ENCODE peak calls at places on chromosomes 13 and 19, in four cellular contexts. H is ascending aorta, J is thyroid gland, X is psoas muscle. P is an unnamed sample.

GRCh38 chr19:44764975-44765948 is 12.4 kb upstream of the CBLC start:
- DNase-seq in X (no peak), H (no peak), J (no peak), P (no peak)

GRCh38 chr13:44652223-44652622 is 76.1 kb upstream of the TSC22D1 start:
- DNase-seq in H (no peak), J (no peak), X (no peak), P (no peak)

GRCh38 chr19:46907880-46908279 is 47.1 kb downstream of the ARHGAP35 start:
- DNase-seq in X (no peak), J (peak; percentile 29), H (no peak), P (no peak)

GRCh38 chr19:56671613-56671994 is at the start of gene ZNF835:
- DNase-seq in H (peak; percentile 94), J (peak; percentile 93), X (peak; percentile 95), P (peak; percentile 84)

GRCh38 chr19:11453468-11454341 is 18.3 kb downstream of the PRKCSH start:
- DNase-seq in X (no peak), H (no peak), J (no peak), P (no peak)

GRCh38 chr13:77298403-77298802 is 28.5 kb downstream of the MYCBP2 start:
- DNase-seq in J (no peak), X (no peak), H (no peak), P (no peak)

GRCh38 chr13:33763021-33763420 is 54.9 kb upstream of the RFC3 start:
- DNase-seq in J (no peak), H (no peak), X (no peak), P (no peak)

GRCh38 chr19:54420383-54421168 is 5.3 kb downstream of the TTYH1 start:
- DNase-seq in H (no peak), X (no peak), J (no peak), P (peak; percentile 82)

GRCh38 chr13:102233566-102234208 is 168.2 kb downstream of the FGF14 start:
- DNase-seq in H (no peak), X (no peak), J (no peak), P (no peak)

GRCh38 chr13:73220966-73221720 is 162.3 kb downstream of the KLF5 start:
- DNase-seq in J (no peak), H (no peak), X (no peak), P (no peak)

GRCh38 chr13:24672141-24673132 is 7.8 kb upstream of the ATP12A start:
- DNase-seq in J (no peak), X (no peak), H (no peak), P (no peak)

GRCh38 chr13:48776396-48776795 is 122.7 kb downstream of the CYSLTR2 start:
- DNase-seq in H (no peak), J (no peak), X (no peak), P (no peak)

GRCh38 chr19:49852631-49853126 is 1.7 kb downstream of the PTOV1 start:
- DNase-seq in X (no peak), H (no peak), J (no peak), P (no peak)

GRCh38 chr13:23430664-23431063 is 2.8 kb downstream of the SACS start:
- DNase-seq in J (no peak), H (no peak), X (no peak), P (no peak)

GRCh38 chr19:633786-634639 is 676 bp upstream of the POLRMT start:
- DNase-seq in J (no peak), H (no peak), X (no peak), P (no peak)

DNA sequence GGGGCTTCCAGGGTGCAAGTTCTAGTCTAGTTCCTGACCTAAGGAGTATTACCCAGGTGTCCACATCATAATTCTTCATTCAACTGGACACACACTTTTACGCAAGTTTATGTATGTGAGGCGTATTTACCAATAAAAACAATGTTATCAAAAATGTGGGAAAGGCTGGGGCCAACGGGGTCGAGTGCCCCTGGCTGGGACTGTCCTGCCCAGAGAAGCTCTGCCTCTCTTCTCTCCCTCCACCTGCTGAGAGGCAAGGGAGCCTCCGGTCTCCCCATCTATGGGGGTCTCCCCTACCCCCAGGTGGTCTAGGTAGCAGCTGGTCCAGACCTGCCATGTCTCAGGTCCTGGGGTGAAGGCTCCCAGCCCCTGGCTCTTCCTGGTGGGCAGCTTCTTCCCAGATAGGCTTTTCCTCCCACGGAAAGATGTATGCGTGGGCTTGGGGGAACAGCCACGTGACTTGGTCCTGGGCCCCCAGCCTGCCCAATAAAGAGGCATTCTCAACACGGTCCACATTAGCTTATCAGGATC is 132.4 kb downstream of the USP12 start:
- DNase-seq in X (no peak), H (no peak), J (no peak), P (no peak)
- H3K27ac ChIP-seq in X (no peak overlapping the region), H (no peak overlapping the region), J (no peak overlapping the region), P (no peak overlapping the region)

GRCh38 chr13:47671762-47672161 is 329.3 kb downstream of the SUCLA2 start:
- DNase-seq in X (no peak), J (no peak), H (no peak), P (no peak)
- H3K27ac ChIP-seq in X (peak overlapping the region; percentile 56), J (no peak overlapping the region), H (no peak overlapping the region), P (no peak overlapping the region)

DNA sequence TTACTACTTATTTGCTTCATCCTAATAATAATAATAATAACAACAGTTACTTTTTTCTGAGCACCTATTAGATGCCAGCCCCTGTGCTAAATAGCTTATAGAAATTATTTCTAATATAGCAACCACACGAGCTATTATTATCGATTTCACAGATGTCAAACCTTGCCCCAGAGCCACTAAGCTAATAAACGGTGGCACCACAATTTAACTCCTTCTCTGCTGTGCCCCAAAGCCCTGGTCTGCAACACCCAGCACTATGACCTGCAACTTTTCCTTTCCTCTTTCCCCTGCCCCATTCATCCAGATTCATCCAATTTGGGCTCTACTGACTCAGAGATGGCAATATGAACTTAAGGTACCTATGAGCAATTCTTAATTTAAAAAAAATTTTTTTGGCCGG is 6.4 kb downstream of the RFX2 start:
- DNase-seq in H (no peak), J (no peak), X (no peak), P (no peak)
- H3K27ac ChIP-seq in H (peak overlapping the region; percentile 83), J (peak overlapping the region; percentile 56), X (peak overlapping the region; percentile 9), P (peak overlapping the region; percentile 53)

DNA sequence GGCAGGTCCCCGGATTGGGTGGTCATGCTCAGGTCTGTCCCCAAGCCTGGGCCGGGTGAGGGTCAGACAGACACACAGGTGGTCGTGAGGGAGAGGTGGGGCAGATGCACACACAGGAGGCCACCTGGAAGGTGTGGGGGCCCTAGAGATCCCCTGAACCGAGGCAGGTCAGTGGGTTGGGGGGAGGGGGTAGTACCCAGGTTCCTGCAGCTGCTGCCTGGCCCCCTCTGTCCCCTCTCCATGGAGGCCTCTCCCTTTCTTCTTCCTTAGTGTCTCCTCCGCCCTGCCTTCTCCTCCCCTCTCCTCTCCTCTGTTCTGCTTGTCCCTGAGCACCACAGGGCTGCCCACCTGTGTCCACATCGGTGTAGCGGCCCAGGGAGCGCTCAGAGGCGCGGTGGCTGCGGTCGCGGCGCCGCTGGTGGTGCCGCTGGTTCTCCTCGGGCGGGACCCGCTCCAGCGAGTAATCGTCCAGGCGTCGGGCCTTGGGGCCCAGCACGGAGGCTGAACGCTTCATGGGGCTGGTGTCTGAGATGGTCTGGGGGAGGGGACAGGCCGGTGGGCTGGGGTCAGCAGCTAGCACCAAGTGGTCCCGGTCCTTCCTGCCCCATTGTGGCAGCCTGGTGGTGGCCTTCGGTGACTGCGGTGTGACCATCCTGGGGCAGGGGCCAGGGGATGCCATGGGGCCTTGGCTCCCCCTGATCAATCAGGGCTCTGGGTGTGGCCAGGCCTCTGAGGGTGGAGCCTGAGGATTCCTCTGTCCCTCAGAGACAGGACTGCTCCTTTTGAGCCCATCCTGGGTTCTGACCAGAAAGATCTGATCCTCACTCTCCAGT is 59.0 kb downstream of the IER2 start:
- DNase-seq in H (no peak), J (no peak), X (no peak), P (no peak)
- H3K27ac ChIP-seq in H (no peak overlapping the region), J (no peak overlapping the region), X (no peak overlapping the region), P (no peak overlapping the region)

DNA sequence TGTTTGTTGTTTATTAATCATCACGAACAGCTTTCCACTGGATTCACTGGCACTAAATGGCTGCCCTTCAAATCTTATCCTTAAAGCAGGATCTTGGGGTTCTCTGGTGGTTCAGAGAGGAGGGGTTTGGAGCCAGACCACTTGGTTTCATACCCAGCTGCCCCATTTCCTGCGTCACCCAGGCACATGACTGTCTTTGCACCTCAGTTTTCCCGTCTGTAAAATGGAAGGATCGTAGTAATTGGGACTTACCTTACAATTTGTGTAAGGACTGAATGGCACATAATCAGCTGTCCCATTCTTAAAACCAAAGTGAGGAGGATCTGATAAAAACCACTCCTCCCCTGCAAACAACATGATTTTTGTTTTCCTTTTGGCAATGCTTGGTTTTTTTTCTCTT is 318.3 kb downstream of the ZNF536 start:
- DNase-seq in H (no peak), X (no peak), J (no peak), P (no peak)
- H3K27ac ChIP-seq in H (no peak overlapping the region), X (no peak overlapping the region), J (no peak overlapping the region), P (no peak overlapping the region)